ENCODE peak calls at places on chromosome 7, in seven cellular contexts. K is transverse colon, J is hepatocyte, G is BJ, B is GM23338, C is adipocyte, H is heart left ventricle. E is an unnamed sample.

GRCh38 chr7:78601728-78602127 is 803.2 kb downstream of the PHTF2 start:
- DNase-seq in J (no peak), H (no peak), G (no peak), B (no peak), K (no peak), C (no peak), E (no peak)

GRCh38 chr7:20299647-20300312 is 30.9 kb upstream of the ITGB8 start:
- DNase-seq in K (no peak), C (peak; percentile 83), J (no peak), H (no peak), G (no peak), B (no peak), E (peak; percentile 24)

GRCh38 chr7:68789597-68789996 is 808.7 kb upstream of the AUTS2 start:
- DNase-seq in J (no peak), G (no peak), B (no peak), K (no peak), H (no peak), C (no peak), E (no peak)

GRCh38 chr7:112212516-112213036 is 6.1 kb downstream of the ZNF277 start:
- DNase-seq in C (peak; percentile 21), B (no peak), H (no peak), K (no peak), J (no peak), G (no peak), E (no peak)

GRCh38 chr7:25594122-25594521 is 365.8 kb upstream of the NPVF start:
- DNase-seq in G (no peak), H (no peak), K (no peak), J (no peak), C (no peak), B (no peak), E (no peak)

GRCh38 chr7:7108931-7109330 is 73.4 kb upstream of the C1GALT1 start:
- DNase-seq in B (no peak), K (no peak), H (no peak), J (no peak), G (no peak), C (no peak), E (no peak)

GRCh38 chr7:122616951-122617350 is 82.0 kb downstream of the RNF133 start:
- DNase-seq in J (no peak), G (no peak), B (no peak), H (no peak), K (no peak), C (peak; percentile 4), E (no peak)

GRCh38 chr7:34762769-34763168 is 104.8 kb downstream of the NPSR1 start:
- DNase-seq in K (no peak), B (no peak), H (no peak), G (no peak), J (no peak), C (peak; percentile 32), E (no peak)

GRCh38 chr7:20298486-20298901 is 32.2 kb upstream of the ITGB8 start:
- DNase-seq in C (no peak), J (no peak), H (no peak), B (no peak), K (no peak), G (no peak), E (no peak)

GRCh38 chr7:157121184-157121715 is 17.5 kb upstream of the UBE3C start:
- DNase-seq in K (no peak), C (no peak), B (no peak), H (no peak), G (no peak), J (no peak), E (no peak)

GRCh38 chr7:83856094-83856493 is 207.2 kb upstream of the SEMA3E start:
- DNase-seq in B (no peak), K (no peak), J (no peak), C (no peak), H (no peak), G (no peak), E (no peak)

DNA sequence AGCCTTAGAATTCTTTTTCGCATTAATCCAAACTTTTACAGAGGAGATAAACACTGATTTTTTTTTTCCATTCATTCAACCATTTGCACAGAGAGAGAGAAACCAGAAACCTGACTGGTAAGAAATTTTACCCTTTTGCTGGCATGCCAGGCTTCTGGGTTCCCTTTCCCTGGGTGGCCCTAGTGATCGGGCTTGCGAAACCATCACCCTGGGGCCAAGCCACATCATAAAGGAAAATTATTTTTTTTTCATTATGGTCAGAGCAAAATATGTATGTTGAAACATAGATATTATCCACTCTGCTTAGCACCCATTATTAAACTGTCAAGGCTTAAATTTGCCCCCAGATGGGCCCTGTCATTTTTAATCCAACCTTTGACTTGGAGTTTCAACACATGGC is 55.4 kb upstream of the INHBA start:
- DNase-seq in K (no peak), J (no peak), H (no peak), G (no peak), B (no peak), C (peak; percentile 62), E (no peak)
- H3K4me3 ChIP-seq in K (no peak overlapping the region), J (no peak overlapping the region), H (no peak overlapping the region), G (no peak overlapping the region), B (no peak overlapping the region), C (no peak overlapping the region), E (no peak overlapping the region)

GRCh38 chr7:101208794-101209193 is 8.0 kb upstream of the MOGAT3 start:
- DNase-seq in H (no peak), C (no peak), B (no peak), K (no peak), J (no peak), G (no peak), E (no peak)

GRCh38 chr7:101210143-101210542 is 7.2 kb downstream of the PLOD3 start:
- DNase-seq in B (no peak), K (no peak), G (no peak), J (no peak), H (no peak), C (no peak), E (no peak)

GRCh38 chr7:101207459-101207858 is 6.6 kb upstream of the MOGAT3 start:
- DNase-seq in H (no peak), C (no peak), B (no peak), J (no peak), K (no peak), G (no peak), E (no peak)

GRCh38 chr7:101212014-101212413 is 5.4 kb downstream of the PLOD3 start:
- DNase-seq in J (no peak), K (no peak), C (no peak), B (no peak), H (no peak), G (no peak), E (no peak)

DNA sequence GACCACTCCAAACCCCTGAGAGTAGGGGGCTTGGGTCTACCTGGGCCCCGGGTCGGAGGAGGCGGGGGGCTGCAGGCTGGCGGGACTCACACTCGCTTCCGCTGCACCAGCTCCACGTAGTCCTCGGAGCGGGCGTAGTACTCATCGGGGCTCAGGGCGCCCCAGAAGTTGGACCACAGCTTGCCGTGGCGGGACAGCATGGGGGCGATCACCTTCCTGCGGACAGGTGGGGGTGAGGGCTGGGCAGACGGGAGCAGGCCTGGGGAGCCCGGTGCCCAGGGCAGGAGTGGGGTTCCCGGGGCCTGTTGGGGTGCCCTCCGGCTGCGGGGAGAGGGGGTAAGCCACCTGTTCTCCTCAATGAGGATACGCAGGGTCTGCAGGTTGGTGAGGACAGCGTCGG is 5.9 kb downstream of the PLOD3 start:
- DNase-seq in G (no peak), J (no peak), K (no peak), B (no peak), C (no peak), H (no peak), E (no peak)
- H3K36me3 ChIP-seq in G (peaks cover 34% of the 10 kb centered on the region), J (no peaks in the 10 kb centered on the region), K (no peaks in the 10 kb centered on the region), B (no peaks in the 10 kb centered on the region), C (peaks cover 70% of the 10 kb centered on the region), H (peaks cover 91% of the 10 kb centered on the region), E (peaks cover 61% of the 10 kb centered on the region)

GRCh38 chr7:123819001-123819400 is 26.0 kb upstream of the HYAL4 start:
- DNase-seq in G (no peak), H (no peak), C (no peak), K (no peak), J (no peak), B (no peak), E (no peak)

GRCh38 chr7:123821320-123821719 is 23.6 kb upstream of the HYAL4 start:
- DNase-seq in G (no peak), K (no peak), C (no peak), H (no peak), J (no peak), B (no peak), E (no peak)

GRCh38 chr7:123824754-123825067 is 20.3 kb upstream of the HYAL4 start:
- DNase-seq in C (no peak), G (no peak), B (no peak), H (no peak), J (peak; percentile 32), K (no peak), E (no peak)

GRCh38 chr7:123823898-123824753 is 20.8 kb upstream of the HYAL4 start:
- DNase-seq in G (no peak), B (no peak), J (no peak), K (no peak), C (no peak), H (no peak), E (no peak)

GRCh38 chr7:123820864-123821263 is 24.1 kb upstream of the HYAL4 start:
- DNase-seq in C (no peak), J (no peak), H (no peak), B (no peak), G (no peak), K (no peak), E (no peak)
- H3K4me3 ChIP-seq in C (no peak overlapping the region), J (no peak overlapping the region), H (no peak overlapping the region), B (no peak overlapping the region), G (no peak overlapping the region), K (no peak overlapping the region), E (no peak overlapping the region)

GRCh38 chr7:150356265-150356897 is 12.2 kb upstream of the REPIN1 start:
- DNase-seq in J (no peak), G (no peak), H (no peak), B (peak; percentile 81), C (peak; percentile 79), K (no peak), E (no peak)

GRCh38 chr7:150357277-150357676 is 11.3 kb upstream of the REPIN1 start:
- DNase-seq in C (no peak), J (no peak), B (no peak), H (no peak), K (no peak), G (no peak), E (no peak)

GRCh38 chr7:150358433-150358832 is 10.2 kb upstream of the REPIN1 start:
- DNase-seq in J (no peak), K (no peak), C (no peak), G (no peak), B (no peak), H (no peak), E (no peak)

GRCh38 chr7:150359007-150359917 is 9.4 kb upstream of the REPIN1 start:
- DNase-seq in J (no peak), B (no peak), H (no peak), C (no peak), G (no peak), K (no peak), E (no peak)

DNA sequence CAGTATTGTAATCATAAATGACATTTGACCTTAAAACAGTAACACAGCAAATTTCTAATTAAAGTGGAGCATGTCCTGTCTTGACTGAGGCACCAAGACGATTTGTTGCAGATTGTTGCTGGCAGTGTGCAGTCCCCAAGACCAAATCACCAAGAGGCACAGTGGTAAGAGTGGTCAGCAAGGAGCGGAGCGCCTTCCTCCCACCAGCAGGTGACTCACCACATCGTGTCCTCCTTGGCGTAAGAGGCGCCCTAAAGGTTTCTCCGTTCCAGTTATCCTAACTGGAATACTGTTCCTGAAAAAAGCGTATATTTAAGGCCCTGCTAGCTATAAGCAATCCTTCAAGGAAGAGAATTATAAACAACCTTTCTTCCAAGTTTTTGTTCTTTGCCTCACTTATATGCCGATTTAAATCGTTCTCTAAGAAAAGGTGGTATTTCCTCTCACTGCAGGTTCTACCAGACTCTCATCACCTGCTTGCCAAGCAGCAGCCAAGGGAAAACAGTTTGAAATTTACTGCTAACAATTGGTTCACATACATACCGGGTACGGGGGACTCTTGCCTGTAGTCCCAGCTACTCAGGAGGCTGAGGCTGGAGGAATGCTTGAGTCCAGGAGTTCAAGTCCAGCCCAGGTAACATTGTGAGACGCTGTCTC is 10.7 kb upstream of the REPIN1 start:
- DNase-seq in B (no peak), H (no peak), J (no peak), C (no peak), K (no peak), G (no peak), E (no peak)
- H3K36me3 ChIP-seq in B (no peaks in the 10 kb centered on the region), H (no peaks in the 10 kb centered on the region), J (no peaks in the 10 kb centered on the region), C (no peaks in the 10 kb centered on the region), K (no peaks in the 10 kb centered on the region), G (no peaks in the 10 kb centered on the region), E (no peaks in the 10 kb centered on the region)